ENCODE peak calls at places on chromosomes 6 and 20, in ten cellular contexts. V is dorsolateral prefrontal cortex, A is A549, R is IMR-90, C is tibial nerve, B is activated B cell treated with CpG ODN at 0.5 μM for 24 hours, Q is fibroblast of lung, Y is MCF 10A, O is choroid plexus epithelial cell, M is bronchial epithelial cell. J is an unnamed sample.

GRCh38 chr6:137218473-137218916 is 690 bp downstream of the IFNGR1 start:
- DNase-seq in R (peak), Y (peak), B (no peak), V (no peak), Q (peak), M (peak), O (peak), C (no peak), A (no peak), J (peak)

GRCh38 chr20:56003966-56004365 is 1.4 kb downstream of the CBLN4 start:
- DNase-seq in O (no peak), M (no peak), Y (no peak), B (no peak), V (no peak), C (no peak), R (no peak), Q (peak), A (no peak), J (no peak)

GRCh38 chr20:59620860-59621485 is 16.6 kb downstream of the PHACTR3 start:
- DNase-seq in C (no peak), M (no peak), O (no peak), R (no peak), V (no peak), B (no peak), Q (no peak), A (no peak), Y (no peak), J (no peak)

GRCh38 chr20:42612262-42612661 is 577.4 kb downstream of the PTPRT start:
- DNase-seq in M (no peak), O (no peak), A (no peak), Q (no peak), V (no peak), R (no peak), C (no peak), B (no peak), Y (no peak), J (no peak)

GRCh38 chr6:168016176-168016620 is 18.7 kb downstream of the KIF25 start:
- DNase-seq in O (no peak), A (no peak), C (no peak), Y (no peak), B (no peak), R (no peak), V (no peak), M (no peak), Q (no peak), J (no peak)

GRCh38 chr20:20827992-20828597 is 115.7 kb upstream of the RALGAPA2 start:
- DNase-seq in B (no peak), R (no peak), Q (no peak), Y (no peak), M (no peak), A (no peak), V (no peak), C (no peak), O (no peak), J (no peak)

GRCh38 chr6:5994999-5995698 is 11.6 kb downstream of the NRN1 start:
- DNase-seq in R (no peak), V (no peak), C (no peak), O (no peak), B (no peak), Y (no peak), A (no peak), M (no peak), Q (no peak), J (no peak)

GRCh38 chr20:13340088-13340487 is 119.0 kb downstream of the ISM1 start:
- DNase-seq in B (no peak), R (no peak), V (no peak), Q (no peak), C (no peak), O (no peak), M (peak), Y (peak), A (peak), J (no peak)

GRCh38 chr6:19297880-19298279 is 539.3 kb upstream of the ID4 start:
- DNase-seq in A (no peak), M (peak), O (no peak), B (no peak), Y (peak), V (no peak), C (no peak), R (no peak), Q (peak), J (no peak)

GRCh38 chr6:134035823-134036296 is 16.6 kb downstream of the SLC2A12 start:
- DNase-seq in C (no peak), R (peak), A (peak), O (peak), Q (peak), B (no peak), M (peak), Y (peak), V (peak), J (no peak)

GRCh38 chr20:61251529-61252393 is at the start of gene CDH4:
- DNase-seq in Y (peak), B (no peak), M (no peak), R (no peak), C (no peak), V (no peak), O (peak), A (peak), Q (peak), J (no peak)

GRCh38 chr6:154302111-154302752 is 54.4 kb downstream of the IPCEF1 start:
- DNase-seq in V (no peak), C (no peak), Q (peak), B (no peak), Y (no peak), O (peak), M (peak), R (peak), A (no peak), J (peak)

GRCh38 chr6:133547136-133547535 is 306.0 kb downstream of the EYA4 start:
- DNase-seq in Q (no peak), R (peak), M (no peak), Y (no peak), V (no peak), C (no peak), B (no peak), O (no peak), A (no peak), J (no peak)

GRCh38 chr6:155325700-155326516 is 11.6 kb upstream of the TFB1M start:
- DNase-seq in B (no peak), O (no peak), R (no peak), Y (peak), M (no peak), A (no peak), C (no peak), V (no peak), Q (no peak), J (no peak)

GRCh38 chr6:20426177-20427082 is 24.8 kb downstream of the E2F3 start:
- DNase-seq in Q (no peak), M (no peak), O (no peak), B (no peak), R (no peak), Y (no peak), C (no peak), A (no peak), V (no peak), J (no peak)

GRCh38 chr20:19210426-19211155 is 1.9 kb upstream of the SLC24A3 start:
- DNase-seq in Q (no peak), O (no peak), Y (peak), R (no peak), V (no peak), M (peak), C (no peak), A (no peak), B (no peak), J (no peak)

GRCh38 chr20:18879262-18879661 is 65.7 kb downstream of the SCP2D1 start:
- DNase-seq in A (peak), O (no peak), M (peak), V (no peak), R (no peak), Y (peak), B (no peak), C (no peak), Q (no peak), J (no peak)

GRCh38 chr20:54284928-54285704 is 77.2 kb downstream of the PFDN4 start:
- DNase-seq in R (peak), O (no peak), Y (peak), V (no peak), Q (peak), A (no peak), M (peak), C (no peak), B (no peak), J (no peak)

GRCh38 chr20:34495307-34495706 is 20.9 kb upstream of the DYNLRB1 start:
- DNase-seq in R (no peak), M (no peak), V (no peak), B (no peak), O (no peak), A (no peak), C (no peak), Q (no peak), Y (no peak), J (no peak)

GRCh38 chr6:16762265-16762546 is 946 bp upstream of the ATXN1 start:
- DNase-seq in Y (no peak), B (no peak), R (no peak), A (no peak), O (no peak), Q (peak), M (no peak), V (no peak), C (no peak), J (peak)

GRCh38 chr6:16947461-16948159 is 154.2 kb upstream of the STMND1 start:
- DNase-seq in C (no peak), M (peak), Q (peak), B (no peak), A (peak), R (peak), O (peak), Y (peak), V (no peak), J (no peak)

GRCh38 chr20:16158090-16158975 is 414.9 kb downstream of the KIF16B start:
- DNase-seq in Y (peak), M (no peak), B (peak), Q (no peak), A (no peak), V (no peak), C (no peak), R (no peak), O (no peak), J (peak)

GRCh38 chr6:136095961-136096360 is 154.2 kb downstream of the MTFR2 start:
- DNase-seq in V (no peak), A (no peak), O (peak), Y (no peak), M (no peak), B (no peak), Q (no peak), R (no peak), C (peak), J (no peak)

GRCh38 chr6:170454512-170455285 is 98.4 kb downstream of the PSMB1 start:
- DNase-seq in R (no peak), C (no peak), Y (no peak), O (no peak), B (no peak), A (no peak), Q (no peak), V (no peak), M (no peak), J (no peak)

GRCh38 chr20:46164166-46164565 is 46.1 kb downstream of the CD40 start:
- DNase-seq in M (no peak), Y (no peak), A (no peak), B (no peak), R (no peak), O (no peak), V (no peak), Q (no peak), C (no peak), J (no peak)

GRCh38 chr20:33507461-33507860 is 17.6 kb downstream of the CBFA2T2 start:
- DNase-seq in M (no peak), B (no peak), R (no peak), Y (no peak), A (no peak), Q (no peak), V (no peak), O (no peak), C (no peak), J (no peak)

GRCh38 chr6:113634352-113635163 is 222.6 kb upstream of the MARCKS start:
- DNase-seq in C (no peak), O (peak), M (peak), V (no peak), Y (peak), R (peak), A (peak), Q (peak), B (no peak), J (peak)

GRCh38 chr20:3970016-3970415 is 45.3 kb downstream of the RNF24 start:
- DNase-seq in A (no peak), O (no peak), B (no peak), C (no peak), M (no peak), R (no peak), Y (no peak), Q (no peak), V (no peak), J (no peak)

GRCh38 chr20:33709398-33709797 is 10.7 kb downstream of the PXMP4 start:
- DNase-seq in R (no peak), M (no peak), V (no peak), A (no peak), O (no peak), C (no peak), B (no peak), Q (no peak), Y (no peak), J (no peak)

GRCh38 chr6:35018746-35019145 is 122.4 kb downstream of the TCP11 start:
- DNase-seq in Y (no peak), Q (no peak), C (no peak), V (no peak), A (no peak), O (no peak), B (no peak), M (no peak), R (no peak), J (no peak)

GRCh38 chr6:7262037-7262461 is 51.0 kb downstream of the SSR1 start:
- DNase-seq in R (no peak), A (peak), B (no peak), Q (no peak), O (no peak), V (no peak), C (no peak), Y (no peak), M (no peak), J (no peak)

GRCh38 chr6:46867411-46867810 is 54.3 kb downstream of the ADGRF5 start:
- DNase-seq in O (no peak), B (no peak), V (no peak), Q (no peak), A (no peak), C (no peak), Y (peak), R (no peak), M (peak), J (no peak)

GRCh38 chr6:46865221-46865620 is 56.5 kb downstream of the ADGRF5 start:
- DNase-seq in B (no peak), Q (peak), Y (no peak), A (no peak), M (no peak), C (no peak), O (no peak), V (no peak), R (no peak), J (no peak)

GRCh38 chr6:46863791-46864190 is 57.9 kb downstream of the ADGRF5 start:
- DNase-seq in M (no peak), V (no peak), Q (no peak), A (no peak), B (no peak), O (no peak), R (no peak), Y (no peak), C (no peak), J (no peak)

DNA sequence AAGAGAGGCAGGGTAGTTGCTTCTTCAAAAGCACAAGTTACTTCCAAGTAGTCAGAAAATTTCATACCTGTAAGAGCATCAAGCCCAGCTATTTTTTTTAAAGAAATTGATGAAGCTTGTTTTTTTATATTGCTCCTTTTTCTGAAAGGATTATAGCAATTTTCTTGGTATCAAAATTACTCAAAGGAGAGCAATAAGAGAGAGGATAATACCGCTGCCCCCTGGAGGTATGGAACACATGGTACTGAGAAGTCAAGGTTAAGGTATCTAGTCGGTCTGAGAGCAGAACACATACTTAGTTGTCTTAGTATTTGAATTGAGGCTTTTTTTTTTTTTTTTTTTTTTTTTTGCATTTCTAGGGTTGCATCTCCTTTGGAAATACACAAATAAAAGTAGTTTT is 59.4 kb downstream of the ADGRF5 start:
- DNase-seq in V (no peak), A (no peak), Y (no peak), B (no peak), Q (no peak), C (no peak), M (peak), O (no peak), R (no peak), J (no peak)
- TF ChIP-seq CTCF in V (no peak), A (no peak), Y (no peak), B (no peak), Q (no peak), C (no peak), M (no peak), O (no peak), R (no peak), J (no peak)

GRCh38 chr6:139829557-139829956 is 455.1 kb upstream of the CITED2 start:
- DNase-seq in B (no peak), A (no peak), Q (no peak), M (no peak), V (no peak), Y (no peak), O (no peak), R (no peak), C (no peak), J (no peak)
- TF ChIP-seq CTCF in B (no peak), A (no peak), Q (no peak), M (no peak), V (no peak), Y (no peak), O (no peak), R (no peak), C (no peak), J (no peak)

GRCh38 chr6:2999621-3000455 is at the start of gene NQO2:
- DNase-seq in A (peak), C (peak), R (peak), B (peak), V (peak), M (no peak), Y (peak), Q (peak), O (peak), J (peak)
- TF ChIP-seq CTCF in A (no peak), C (no peak), R (peak), B (no peak), V (peak), M (peak), Y (no peak), Q (no peak), O (no peak), J (no peak)

GRCh38 chr6:112269165-112269564 is 14.8 kb upstream of the LAMA4 start:
- DNase-seq in R (peak), B (no peak), Y (peak), O (peak), V (no peak), M (peak), Q (peak), A (no peak), C (no peak), J (no peak)
- TF ChIP-seq CTCF in R (peak), B (no peak), Y (no peak), O (peak), V (no peak), M (no peak), Q (peak), A (peak), C (peak), J (no peak)

DNA sequence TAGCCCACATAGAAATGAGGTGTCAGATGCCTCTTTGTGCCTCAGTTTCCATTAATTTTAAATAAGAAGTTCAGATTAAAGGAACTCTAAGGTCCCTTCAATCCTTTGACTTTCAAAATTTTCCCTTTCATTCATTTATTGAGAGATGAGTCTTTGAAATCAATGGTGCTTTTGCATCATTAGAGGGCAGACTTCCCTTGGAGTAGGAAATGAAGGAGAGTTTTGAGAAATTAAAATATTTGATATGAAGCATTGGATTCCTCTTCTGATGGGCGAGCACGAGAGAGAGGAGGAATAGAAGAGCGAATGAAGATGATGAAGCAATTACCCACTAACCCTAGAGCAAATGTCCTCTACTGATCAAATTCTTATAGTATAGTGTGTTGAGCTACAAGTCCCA is 105.7 kb downstream of the EDN1 start:
- DNase-seq in Q (no peak), M (no peak), Y (no peak), B (no peak), C (no peak), A (no peak), O (peak), V (no peak), R (no peak), J (no peak)
- TF ChIP-seq CTCF in Q (peak), M (peak), Y (no peak), B (no peak), C (peak), A (no peak), O (peak), V (peak), R (peak), J (no peak)

GRCh38 chr6:146931214-146931613 is 273.0 kb upstream of the STXBP5 start:
- DNase-seq in Y (peak), R (no peak), B (no peak), V (no peak), Q (no peak), M (peak), O (peak), A (no peak), C (no peak), J (no peak)
- TF ChIP-seq CTCF in Y (no peak), R (peak), B (no peak), V (no peak), Q (no peak), M (no peak), O (peak), A (no peak), C (no peak), J (no peak)

GRCh38 chr6:45226081-45226480 is 102.0 kb upstream of the RUNX2 start:
- DNase-seq in O (no peak), Q (no peak), A (no peak), Y (no peak), R (no peak), M (no peak), C (no peak), B (no peak), V (no peak), J (no peak)
- TF ChIP-seq CTCF in O (no peak), Q (no peak), A (no peak), Y (no peak), R (peak), M (no peak), C (no peak), B (no peak), V (no peak), J (no peak)

DNA sequence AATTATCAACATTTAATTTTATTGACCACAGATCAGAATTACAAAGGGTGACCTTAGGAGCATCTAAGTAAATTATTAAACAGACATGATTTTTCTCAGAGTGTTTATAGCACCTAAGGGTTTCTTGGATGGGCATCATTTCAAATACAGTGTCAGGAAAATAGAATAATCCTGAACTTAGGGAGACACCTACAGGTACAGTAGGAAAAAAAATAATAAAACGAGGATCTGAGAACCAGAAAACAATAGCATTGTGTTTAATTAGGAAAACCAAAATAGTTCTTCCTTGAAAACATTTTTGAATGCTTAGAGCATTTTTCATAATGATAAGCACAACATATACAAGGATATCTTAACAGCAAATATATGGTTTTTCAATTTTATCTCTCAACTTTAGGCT is 39.2 kb downstream of the MMUT start:
- DNase-seq in O (peak), V (no peak), Y (peak), B (no peak), A (peak), Q (no peak), M (peak), C (no peak), R (no peak), J (no peak)
- TF ChIP-seq CTCF in O (no peak), V (peak), Y (peak), B (no peak), A (peak), Q (no peak), M (peak), C (no peak), R (peak), J (no peak)

J was measured in GM13976.